ENCODE peak calls at places on chromosomes 2 and 18, in five cellular contexts. M is astrocyte of the spinal cord, P is dorsolateral prefrontal cortex, S is cardiac fibroblast, T is AG09309. Y is an unnamed sample.

GRCh38 chr18:77077401-77077800 is 55.2 kb downstream of the MBP start:
- DNase-seq in S (no peak), P (no peak), T (no peak), M (no peak), Y (no peak)

GRCh38 chr18:79367989-79368388 is 27.7 kb upstream of the NFATC1 start:
- DNase-seq in M (peak; percentile 54), S (peak; percentile 29), P (no peak), T (no peak), Y (no peak)

GRCh38 chr2:232959139-232959538 is 53.9 kb downstream of the NGEF start:
- DNase-seq in P (no peak), T (no peak), M (no peak), S (no peak), Y (no peak)

GRCh38 chr2:123993728-123994323 is 31.3 kb upstream of the CNTNAP5 start:
- DNase-seq in M (peak; percentile 1), T (no peak), S (peak; percentile 56), P (no peak), Y (peak; percentile 55)

GRCh38 chr2:54206596-54206995 is 49.4 kb downstream of the TSPYL6 start:
- DNase-seq in M (peak; percentile 64), T (peak; percentile 17), S (peak; percentile 68), P (no peak), Y (peak; percentile 75)

GRCh38 chr2:186455613-186456012 is 30.4 kb upstream of the ZC3H15 start:
- DNase-seq in M (no peak), S (no peak), P (no peak), T (no peak), Y (no peak)

GRCh38 chr2:2935445-2936149 is 442.0 kb downstream of the EIPR1 start:
- DNase-seq in S (no peak), P (no peak), T (no peak), M (no peak), Y (no peak)

GRCh38 chr2:171852489-171852888 is 41.6 kb downstream of the SLC25A12 start:
- DNase-seq in P (no peak), S (no peak), T (no peak), M (no peak), Y (no peak)

GRCh38 chr2:134375935-134376334 is 122.1 kb downstream of the MGAT5 start:
- DNase-seq in P (peak; percentile 62), T (peak; percentile 52), S (peak; percentile 69), M (peak; percentile 56), Y (peak; percentile 76)

GRCh38 chr2:28199995-28200394 is 192.7 kb upstream of the FOSL2 start:
- DNase-seq in M (no peak), P (no peak), T (no peak), S (no peak), Y (no peak)

GRCh38 chr2:218745160-218745558 is 34.5 kb downstream of the TTLL4 start:
- DNase-seq in S (peak; percentile 37), P (no peak), T (no peak), M (no peak), Y (no peak)

GRCh38 chr2:122168799-122169198 is 413.3 kb downstream of the TSN start:
- DNase-seq in M (no peak), T (no peak), P (no peak), S (no peak), Y (peak; percentile 11)

GRCh38 chr2:122804494-122804893 is 1049.0 kb downstream of the TSN start:
- DNase-seq in S (no peak), M (no peak), P (no peak), T (no peak), Y (no peak)

GRCh38 chr2:149143734-149144133 is 105.2 kb downstream of the LYPD6B start:
- DNase-seq in S (peak; percentile 3), P (no peak), M (peak; percentile 46), T (peak; percentile 31), Y (no peak)

GRCh38 chr2:236049981-236050380 is 118.2 kb downstream of the GBX2 start:
- DNase-seq in M (no peak), T (no peak), P (no peak), S (no peak), Y (no peak)

GRCh38 chr2:202015471-202015870 is 18.2 kb upstream of the FZD7 start:
- DNase-seq in S (no peak), T (no peak), P (no peak), M (no peak), Y (no peak)

GRCh38 chr2:168212167-168212566 is 35.2 kb downstream of the STK39 start:
- DNase-seq in M (no peak), P (no peak), S (no peak), T (no peak), Y (no peak)

GRCh38 chr18:11323359-11323819 is 174.0 kb upstream of the PIEZO2 start:
- DNase-seq in S (peak; percentile 73), M (peak; percentile 80), T (no peak), P (no peak), Y (peak; percentile 55)

GRCh38 chr2:17943444-17943843 is 65.0 kb downstream of the KCNS3 start:
- DNase-seq in S (no peak), P (no peak), M (no peak), T (no peak), Y (no peak)

GRCh38 chr18:59916746-59917145 is 16.9 kb downstream of the PMAIP1 start:
- DNase-seq in P (no peak), M (no peak), S (no peak), T (no peak), Y (no peak)

GRCh38 chr2:192267484-192267883 is 72.8 kb upstream of the TMEFF2 start:
- DNase-seq in S (peak; percentile 78), T (peak; percentile 46), P (no peak), M (peak; percentile 86), Y (peak; percentile 87)

GRCh38 chr2:159136405-159136804 is 150.1 kb downstream of the WDSUB1 start:
- DNase-seq in S (no peak), P (no peak), T (no peak), M (no peak), Y (no peak)

GRCh38 chr2:68225119-68225632 is 27.2 kb downstream of the PPP3R1 start:
- DNase-seq in M (no peak), P (no peak), S (peak; percentile 46), T (no peak), Y (peak; percentile 34)

GRCh38 chr2:240432430-240432819 is 3.0 kb upstream of the GPC1 start:
- DNase-seq in P (no peak), T (no peak), M (no peak), S (no peak), Y (no peak)

GRCh38 chr2:122596541-122596940 is 841.1 kb downstream of the TSN start:
- DNase-seq in S (peak; percentile 68), T (no peak), P (no peak), M (no peak), Y (no peak)

GRCh38 chr2:185785851-185786473 is 47.4 kb downstream of the FSIP2 start:
- DNase-seq in P (no peak), M (no peak), T (no peak), S (no peak), Y (no peak)

GRCh38 chr2:161976927-161977326 is 97.1 kb downstream of the DPP4 start:
- DNase-seq in M (no peak), T (no peak), P (no peak), S (no peak), Y (no peak)

GRCh38 chr2:79660552-79660951 is 147.7 kb downstream of the CTNNA2 start:
- DNase-seq in M (no peak), P (no peak), T (no peak), S (no peak), Y (no peak)

GRCh38 chr2:60552851-60553495 is 481 bp downstream of the BCL11A start:
- DNase-seq in S (no peak), M (no peak), T (no peak), P (no peak), Y (no peak)

GRCh38 chr2:60553992-60554648 is 666 bp upstream of the BCL11A start:
- DNase-seq in M (peak; percentile 35), P (no peak), S (no peak), T (no peak), Y (no peak)

GRCh38 chr2:60552096-60552850 is 1.2 kb downstream of the BCL11A start:
- DNase-seq in S (no peak), P (no peak), M (peak; percentile 23), T (no peak), Y (no peak)

GRCh38 chr2:60554649-60555065 is 1.2 kb upstream of the BCL11A start:
- DNase-seq in M (no peak), T (no peak), S (no peak), P (no peak), Y (no peak)

GRCh38 chr2:60553496-60553991 is at the start of gene BCL11A:
- DNase-seq in P (no peak), S (peak; percentile 86), T (peak; percentile 39), M (peak; percentile 90), Y (peak; percentile 91)
- H3K4me3 ChIP-seq in P (peak within 1 kb of the TSS; percentile 76), S (peak within 1 kb of the TSS; percentile 56), T (peak within 1 kb of the TSS; percentile 69), M (peak within 1 kb of the TSS; percentile 76), Y (peak within 1 kb of the TSS; percentile 72)

GRCh38 chr2:203592470-203592869 is 57.4 kb upstream of the RAPH1 start:
- DNase-seq in M (no peak), S (no peak), P (no peak), T (no peak), Y (no peak)
- H3K4me3 ChIP-seq in M (no peak overlapping the region), S (no peak overlapping the region), P (no peak overlapping the region), T (no peak overlapping the region), Y (no peak overlapping the region)

GRCh38 chr2:64338107-64338506 is 115.9 kb upstream of the LGALSL start:
- DNase-seq in T (no peak), S (no peak), M (no peak), P (no peak), Y (no peak)
- H3K4me3 ChIP-seq in T (no peak overlapping the region), S (no peak overlapping the region), M (no peak overlapping the region), P (no peak overlapping the region), Y (no peak overlapping the region)

GRCh38 chr2:173028141-173028540 is 47.5 kb upstream of the MAP3K20 start:
- DNase-seq in M (no peak), T (no peak), S (no peak), P (no peak), Y (no peak)

GRCh38 chr2:173028671-173029070 is 47.0 kb upstream of the MAP3K20 start:
- DNase-seq in M (no peak), S (no peak), P (no peak), T (peak; percentile 59), Y (no peak)

GRCh38 chr2:173030541-173031485 is 44.8 kb upstream of the MAP3K20 start:
- DNase-seq in S (no peak), T (no peak), P (no peak), M (no peak), Y (no peak)

GRCh38 chr2:173023718-173024117 is 51.9 kb upstream of the MAP3K20 start:
- DNase-seq in P (no peak), S (no peak), M (no peak), T (no peak), Y (no peak)

DNA sequence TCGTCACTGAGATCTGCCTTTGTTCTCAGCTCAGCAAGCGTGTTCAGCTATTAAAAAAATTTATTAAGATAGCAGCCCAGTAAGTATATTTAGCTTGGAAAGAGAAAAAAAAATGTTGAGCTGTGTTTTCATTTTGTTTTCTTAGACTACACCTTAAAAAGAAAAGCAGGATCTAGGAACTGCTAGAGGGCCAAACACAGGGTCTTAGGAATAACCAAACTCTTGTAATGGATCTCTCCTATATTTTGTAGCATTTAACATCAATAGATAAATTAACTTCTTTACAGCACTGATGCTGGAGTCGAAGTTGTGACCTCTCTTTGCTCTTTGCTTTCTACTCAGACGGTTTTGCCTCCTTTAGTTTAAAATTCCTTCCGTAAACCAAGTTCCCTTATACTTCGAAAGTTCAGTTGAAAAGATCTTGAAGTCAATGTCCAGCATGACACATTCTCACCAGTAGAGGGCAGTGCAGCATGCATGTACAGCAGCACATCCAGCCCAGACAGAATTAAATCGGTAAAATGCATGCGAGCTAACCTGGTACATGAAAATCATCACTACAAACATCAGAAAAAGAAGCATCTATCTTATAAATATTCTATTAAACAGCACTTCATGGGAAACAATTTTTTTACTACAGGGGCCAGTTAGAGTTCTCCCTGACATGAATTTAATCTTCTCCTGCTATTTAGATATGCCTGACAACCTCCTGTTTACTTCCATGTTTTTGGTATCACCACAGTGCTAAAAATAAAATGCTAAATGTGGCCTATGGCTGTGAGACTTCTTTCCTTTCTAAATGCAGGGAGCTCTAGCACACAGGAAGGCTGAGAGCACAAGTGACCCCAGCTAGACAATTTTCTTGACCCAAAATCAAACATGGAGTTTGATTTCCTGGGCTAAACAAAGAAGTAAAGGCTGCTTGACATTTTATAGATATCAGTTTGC is 48.2 kb upstream of the MAP3K20 start:
- DNase-seq in P (peak; percentile 81), M (peak; percentile 89), S (peak; percentile 94), T (peak; percentile 59), Y (peak; percentile 96)
- H3K4me3 ChIP-seq in P (no peak overlapping the region), M (no peak overlapping the region), S (no peak overlapping the region), T (no peak overlapping the region), Y (no peak overlapping the region)

Y was measured in fibroblast of pulmonary artery.